ENCODE peak calls at places on chromosomes 13 and 19, in seven cellular contexts. One of them, this sample, is unnamed.

GRCh38 chr13:110801044-110801443 is 87.5 kb downstream of the ING1 start:
- DNase-seq in Calu3: no peak
- DNase-seq in fibroblast of lung: no peak
- DNase-seq in K562: no peak
- DNase-seq in gastrocnemius medialis: no peak
- DNase-seq in RWPE2: no peak
- DNase-seq in heart right ventricle: no peak
- DNase-seq in this sample: no peak

GRCh38 chr19:39659791-39660190 is 4.1 kb downstream of the LGALS16 start:
- DNase-seq in Calu3: no peak
- DNase-seq in RWPE2: no peak
- DNase-seq in K562: no peak
- DNase-seq in gastrocnemius medialis: no peak
- DNase-seq in fibroblast of lung: no peak
- DNase-seq in heart right ventricle: no peak
- DNase-seq in this sample: no peak

GRCh38 chr19:789473-790052 is 7.7 kb upstream of the PTBP1 start:
- DNase-seq in fibroblast of lung: no peak
- DNase-seq in RWPE2: no peak
- DNase-seq in K562: peak
- DNase-seq in heart right ventricle: peak
- DNase-seq in gastrocnemius medialis: no peak
- DNase-seq in Calu3: no peak
- DNase-seq in this sample: no peak

GRCh38 chr13:97185291-97185690 is 36.8 kb upstream of the MBNL2 start:
- DNase-seq in K562: no peak
- DNase-seq in RWPE2: no peak
- DNase-seq in Calu3: no peak
- DNase-seq in heart right ventricle: no peak
- DNase-seq in gastrocnemius medialis: no peak
- DNase-seq in fibroblast of lung: no peak
- DNase-seq in this sample: no peak

GRCh38 chr13:101751488-101751887 is 299.0 kb downstream of the ITGBL1 start:
- DNase-seq in Calu3: peak
- DNase-seq in K562: no peak
- DNase-seq in RWPE2: no peak
- DNase-seq in fibroblast of lung: peak
- DNase-seq in gastrocnemius medialis: no peak
- DNase-seq in heart right ventricle: no peak
- DNase-seq in this sample: no peak

GRCh38 chr13:59677966-59678814 is 485.5 kb downstream of the DIAPH3 start:
- DNase-seq in K562: peak
- DNase-seq in heart right ventricle: no peak
- DNase-seq in fibroblast of lung: peak
- DNase-seq in RWPE2: no peak
- DNase-seq in gastrocnemius medialis: no peak
- DNase-seq in Calu3: no peak
- DNase-seq in this sample: no peak

GRCh38 chr19:12647490-12648071 is 19.0 kb downstream of the MAN2B1 start:
- DNase-seq in Calu3: no peak
- DNase-seq in K562: peak
- DNase-seq in fibroblast of lung: peak
- DNase-seq in RWPE2: no peak
- DNase-seq in heart right ventricle: peak
- DNase-seq in gastrocnemius medialis: peak
- DNase-seq in this sample: no peak

GRCh38 chr13:105213512-105213911 is 1322.0 kb downstream of the EFNB2 start:
- DNase-seq in RWPE2: no peak
- DNase-seq in gastrocnemius medialis: no peak
- DNase-seq in Calu3: no peak
- DNase-seq in heart right ventricle: no peak
- DNase-seq in K562: no peak
- DNase-seq in fibroblast of lung: peak
- DNase-seq in this sample: no peak

GRCh38 chr13:24747248-24748151 is 16.5 kb upstream of the RNF17 start:
- DNase-seq in K562: no peak
- DNase-seq in gastrocnemius medialis: no peak
- DNase-seq in Calu3: peak
- DNase-seq in RWPE2: no peak
- DNase-seq in heart right ventricle: no peak
- DNase-seq in fibroblast of lung: peak
- DNase-seq in this sample: no peak

GRCh38 chr19:54521022-54521859 is 18.6 kb downstream of the LAIR2 start:
- DNase-seq in heart right ventricle: no peak
- DNase-seq in gastrocnemius medialis: no peak
- DNase-seq in K562: no peak
- DNase-seq in fibroblast of lung: no peak
- DNase-seq in RWPE2: no peak
- DNase-seq in Calu3: no peak
- DNase-seq in this sample: no peak

GRCh38 chr19:51111606-51112005 is 3.4 kb upstream of the CTU1 start:
- DNase-seq in fibroblast of lung: no peak
- DNase-seq in gastrocnemius medialis: no peak
- DNase-seq in RWPE2: no peak
- DNase-seq in K562: peak
- DNase-seq in heart right ventricle: no peak
- DNase-seq in Calu3: peak
- DNase-seq in this sample: no peak

GRCh38 chr19:29329460-29330134 is 116.6 kb upstream of the UQCRFS1 start:
- DNase-seq in RWPE2: no peak
- DNase-seq in K562: peak
- DNase-seq in heart right ventricle: no peak
- DNase-seq in gastrocnemius medialis: no peak
- DNase-seq in Calu3: no peak
- DNase-seq in fibroblast of lung: no peak
- DNase-seq in this sample: no peak

GRCh38 chr13:33611016-33611805 is 206.7 kb upstream of the RFC3 start:
- DNase-seq in gastrocnemius medialis: peak
- DNase-seq in Calu3: no peak
- DNase-seq in fibroblast of lung: peak
- DNase-seq in K562: no peak
- DNase-seq in RWPE2: no peak
- DNase-seq in heart right ventricle: peak
- DNase-seq in this sample: no peak

GRCh38 chr19:44747739-44748425 is 626 bp upstream of the BCL3 start:
- DNase-seq in Calu3: peak
- DNase-seq in fibroblast of lung: peak
- DNase-seq in K562: no peak
- DNase-seq in RWPE2: peak
- DNase-seq in gastrocnemius medialis: peak
- DNase-seq in heart right ventricle: peak
- DNase-seq in this sample: no peak

GRCh38 chr13:65966991-65967451 is 1263.1 kb downstream of the PCDH9 start:
- DNase-seq in fibroblast of lung: peak
- DNase-seq in heart right ventricle: no peak
- DNase-seq in K562: no peak
- DNase-seq in RWPE2: no peak
- DNase-seq in gastrocnemius medialis: no peak
- DNase-seq in Calu3: no peak
- DNase-seq in this sample: no peak

GRCh38 chr19:33863436-33863835 is 66.8 kb downstream of the KCTD15 start:
- DNase-seq in fibroblast of lung: no peak
- DNase-seq in RWPE2: no peak
- DNase-seq in gastrocnemius medialis: no peak
- DNase-seq in Calu3: no peak
- DNase-seq in heart right ventricle: no peak
- DNase-seq in K562: no peak
- DNase-seq in this sample: no peak

GRCh38 chr13:21043898-21044297 is 17.5 kb downstream of the LATS2 start:
- DNase-seq in RWPE2: no peak
- DNase-seq in Calu3: no peak
- DNase-seq in heart right ventricle: no peak
- DNase-seq in gastrocnemius medialis: no peak
- DNase-seq in fibroblast of lung: peak
- DNase-seq in K562: no peak
- DNase-seq in this sample: no peak
- TF ChIP-seq CTCF in RWPE2: no peak
- TF ChIP-seq CTCF in Calu3: no peak
- TF ChIP-seq CTCF in heart right ventricle: no peak
- TF ChIP-seq CTCF in gastrocnemius medialis: no peak
- TF ChIP-seq CTCF in fibroblast of lung: no peak
- TF ChIP-seq CTCF in K562: no peak
- TF ChIP-seq CTCF in this sample: no peak

DNA sequence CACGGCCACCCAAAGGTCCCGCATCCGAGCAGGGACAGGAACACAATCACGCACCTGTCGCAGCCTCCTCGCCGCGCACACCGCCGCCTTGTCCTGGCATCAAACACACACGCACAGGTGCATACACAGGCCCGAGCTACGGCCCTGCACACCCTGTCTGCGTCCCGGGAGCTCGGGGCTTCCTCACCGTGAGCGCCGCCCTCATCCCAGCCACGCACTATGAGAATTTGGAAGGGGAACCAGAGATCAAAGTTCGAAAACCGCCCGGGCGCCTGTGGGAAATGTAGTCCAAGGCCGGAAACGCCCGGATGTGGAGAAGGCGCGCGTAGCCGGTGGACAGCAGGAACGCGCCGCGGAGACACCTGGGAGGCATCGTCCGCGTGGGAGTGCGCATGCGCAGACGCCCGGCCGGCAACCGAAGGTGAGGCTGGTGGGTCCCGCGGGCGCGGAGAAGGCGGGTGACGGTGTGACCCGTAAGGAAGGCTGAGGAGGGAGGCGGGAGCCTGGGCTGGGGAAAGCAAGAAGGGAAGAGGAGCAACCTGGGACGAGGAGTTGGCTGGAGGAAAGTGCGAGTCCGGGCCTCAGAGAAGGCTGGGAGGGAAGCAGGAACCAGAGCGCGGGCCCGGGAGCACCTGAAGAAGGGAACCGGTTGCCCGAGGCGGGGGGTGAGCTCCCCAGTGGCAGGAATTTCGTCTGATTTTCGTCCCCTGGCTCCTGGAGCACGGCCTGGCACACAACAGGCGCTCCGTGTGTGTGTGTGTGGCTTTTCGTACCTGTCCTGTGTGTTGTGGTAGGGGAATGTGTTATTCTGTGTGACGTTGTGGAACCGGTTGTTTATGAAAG is at the start of gene ZNF567:
- DNase-seq in K562: peak
- DNase-seq in gastrocnemius medialis: peak
- DNase-seq in Calu3: peak
- DNase-seq in fibroblast of lung: peak
- DNase-seq in RWPE2: peak
- DNase-seq in heart right ventricle: peak
- DNase-seq in this sample: peak
- TF ChIP-seq CTCF in K562: peak
- TF ChIP-seq CTCF in gastrocnemius medialis: no peak
- TF ChIP-seq CTCF in Calu3: no peak
- TF ChIP-seq CTCF in fibroblast of lung: no peak
- TF ChIP-seq CTCF in RWPE2: no peak
- TF ChIP-seq CTCF in heart right ventricle: no peak
- TF ChIP-seq CTCF in this sample: no peak

DNA sequence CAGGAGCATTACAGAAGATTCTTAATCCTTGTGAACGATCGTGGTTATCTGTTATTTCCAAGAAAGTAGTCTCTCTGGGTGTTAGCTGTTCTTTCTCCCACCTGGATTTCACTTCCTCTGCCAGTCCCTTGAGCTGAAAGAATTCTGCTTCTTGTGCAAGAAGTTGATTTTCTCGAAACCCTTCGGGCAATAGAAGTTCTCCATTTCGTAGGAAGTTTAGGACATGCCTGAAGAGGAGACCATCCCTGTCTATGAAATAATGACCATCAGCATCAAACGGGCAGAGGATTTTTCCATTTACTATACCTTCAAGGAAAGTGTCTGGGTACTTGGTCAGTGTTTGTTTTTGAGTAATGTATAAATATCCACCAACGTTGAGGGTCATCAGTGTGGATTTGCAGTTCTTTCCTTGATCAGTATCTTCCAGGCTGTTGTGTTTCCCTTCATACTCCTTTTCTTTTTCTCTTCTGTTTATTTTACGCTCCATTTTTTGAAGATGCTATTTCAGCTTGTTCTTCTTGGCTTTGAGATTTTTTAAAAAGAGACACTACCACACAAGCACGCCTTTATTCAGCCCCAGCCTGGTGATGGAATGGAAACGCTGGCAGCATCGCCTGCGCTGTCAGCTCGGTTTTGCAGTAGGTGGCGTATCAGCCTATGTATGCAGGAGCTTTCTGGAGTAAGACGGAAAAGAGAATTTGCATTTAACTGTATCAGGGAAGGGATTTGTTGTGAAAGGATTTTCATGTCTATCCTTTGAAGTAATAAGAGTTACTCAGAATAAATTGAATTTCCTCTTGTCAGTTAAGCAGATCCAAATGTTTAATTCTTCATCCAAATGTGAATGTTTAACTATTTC is 6.5 kb downstream of the KCTD4 start:
- DNase-seq in fibroblast of lung: peak
- DNase-seq in gastrocnemius medialis: no peak
- DNase-seq in Calu3: no peak
- DNase-seq in heart right ventricle: peak
- DNase-seq in RWPE2: no peak
- DNase-seq in K562: no peak
- DNase-seq in this sample: no peak
- TF ChIP-seq CTCF in fibroblast of lung: peak
- TF ChIP-seq CTCF in gastrocnemius medialis: no peak
- TF ChIP-seq CTCF in Calu3: no peak
- TF ChIP-seq CTCF in heart right ventricle: peak
- TF ChIP-seq CTCF in RWPE2: no peak
- TF ChIP-seq CTCF in K562: peak
- TF ChIP-seq CTCF in this sample: peak

GRCh38 chr19:17079710-17080440 is 4.3 kb downstream of the MYO9B start:
- DNase-seq in fibroblast of lung: peak
- DNase-seq in gastrocnemius medialis: peak
- DNase-seq in RWPE2: peak
- DNase-seq in K562: no peak
- DNase-seq in heart right ventricle: peak
- DNase-seq in Calu3: peak
- DNase-seq in this sample: no peak
- TF ChIP-seq CTCF in fibroblast of lung: peak
- TF ChIP-seq CTCF in gastrocnemius medialis: no peak
- TF ChIP-seq CTCF in RWPE2: peak
- TF ChIP-seq CTCF in K562: no peak
- TF ChIP-seq CTCF in heart right ventricle: peak
- TF ChIP-seq CTCF in Calu3: no peak
- TF ChIP-seq CTCF in this sample: no peak

DNA sequence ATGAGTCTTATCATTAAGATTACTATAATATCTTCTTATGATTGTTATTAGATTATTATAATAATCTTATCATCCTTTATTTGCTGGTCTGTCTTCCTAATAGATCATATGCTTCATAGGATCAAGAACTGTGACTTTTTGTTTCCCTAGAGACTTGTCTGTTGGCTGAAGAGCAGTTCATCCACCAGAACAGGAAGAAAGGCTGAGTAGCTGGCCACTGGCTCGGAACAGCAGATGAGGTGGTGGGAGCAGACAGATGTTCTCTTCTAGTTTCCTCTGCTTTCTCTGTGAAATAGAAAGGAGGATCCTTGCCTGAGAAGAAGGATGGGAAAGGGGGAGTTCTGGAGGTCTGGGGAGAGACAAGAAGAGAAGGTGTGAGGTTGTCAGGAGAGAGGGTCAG is 120.0 kb downstream of the CCNA1 start:
- DNase-seq in K562: no peak
- DNase-seq in Calu3: no peak
- DNase-seq in heart right ventricle: no peak
- DNase-seq in fibroblast of lung: no peak
- DNase-seq in RWPE2: no peak
- DNase-seq in gastrocnemius medialis: no peak
- DNase-seq in this sample: no peak
- TF ChIP-seq CTCF in K562: no peak
- TF ChIP-seq CTCF in Calu3: no peak
- TF ChIP-seq CTCF in heart right ventricle: no peak
- TF ChIP-seq CTCF in fibroblast of lung: no peak
- TF ChIP-seq CTCF in RWPE2: no peak
- TF ChIP-seq CTCF in gastrocnemius medialis: no peak
- TF ChIP-seq CTCF in this sample: no peak

GRCh38 chr19:35045667-35046300 is 4.3 kb downstream of the HPN start:
- DNase-seq in RWPE2: no peak
- DNase-seq in gastrocnemius medialis: no peak
- DNase-seq in fibroblast of lung: peak
- DNase-seq in heart right ventricle: no peak
- DNase-seq in Calu3: no peak
- DNase-seq in K562: peak
- DNase-seq in this sample: no peak
- TF ChIP-seq CTCF in RWPE2: peak
- TF ChIP-seq CTCF in gastrocnemius medialis: peak
- TF ChIP-seq CTCF in fibroblast of lung: peak
- TF ChIP-seq CTCF in heart right ventricle: peak
- TF ChIP-seq CTCF in Calu3: peak
- TF ChIP-seq CTCF in K562: peak
- TF ChIP-seq CTCF in this sample: no peak